ENCODE peak calls at places on chromosomes 7 and 10, in seven cellular contexts. S, Z, L, B, W, A and X are unnamed samples.

GRCh38 chr7:121244120-121244865 is 84.5 kb upstream of the WNT16 start:
- DNase-seq in S (no peak), Z (no peak), L (no peak), B (no peak), W (no peak), A (no peak), X (no peak)

GRCh38 chr7:97731736-97732370 is at the start of gene TAC1:
- DNase-seq in S (no peak), Z (no peak), L (no peak), B (peak), W (peak), A (no peak), X (no peak)

GRCh38 chr10:76397210-76397881 is 965.9 kb downstream of the LRMDA start:
- DNase-seq in S (no peak), Z (peak), L (no peak), B (no peak), W (no peak), A (no peak), X (no peak)

GRCh38 chr7:26245150-26245549 is 43.6 kb downstream of the CBX3 start:
- DNase-seq in S (no peak), Z (no peak), L (no peak), B (no peak), W (no peak), A (no peak), X (no peak)

GRCh38 chr7:48110868-48111267 is 21.8 kb downstream of the UPP1 start:
- DNase-seq in S (no peak), Z (no peak), L (no peak), B (no peak), W (no peak), A (no peak), X (no peak)

GRCh38 chr7:80883188-80884025 is 35.4 kb downstream of the SEMA3C start:
- DNase-seq in S (no peak), Z (peak), L (peak), B (no peak), W (peak), A (peak), X (peak)

GRCh38 chr7:107742678-107743566 is 1.0 kb upstream of the CBLL1 start:
- DNase-seq in S (no peak), Z (no peak), L (no peak), B (peak), W (no peak), A (no peak), X (no peak)

GRCh38 chr7:139861794-139862193 is 32.7 kb downstream of the TBXAS1 start:
- DNase-seq in S (no peak), Z (no peak), L (no peak), B (no peak), W (no peak), A (no peak), X (no peak)

GRCh38 chr7:50371551-50372021 is 67.1 kb downstream of the IKZF1 start:
- DNase-seq in S (no peak), Z (no peak), L (no peak), B (no peak), W (no peak), A (no peak), X (no peak)

GRCh38 chr7:112594397-112594796 is 113.6 kb downstream of the LSMEM1 start:
- DNase-seq in S (no peak), Z (no peak), L (no peak), B (no peak), W (peak), A (peak), X (no peak)

GRCh38 chr7:157876469-157877285 is 539.9 kb downstream of the DNAJB6 start:
- DNase-seq in S (no peak), Z (no peak), L (peak), B (no peak), W (no peak), A (no peak), X (no peak)

GRCh38 chr7:77933394-77933793 is 134.8 kb downstream of the PHTF2 start:
- DNase-seq in S (no peak), Z (peak), L (peak), B (no peak), W (peak), A (peak), X (no peak)

GRCh38 chr7:99369767-99370353 is 4.7 kb upstream of the ARPC1B start:
- DNase-seq in S (no peak), Z (no peak), L (no peak), B (no peak), W (peak), A (peak), X (no peak)

GRCh38 chr7:16889851-16890443 is 8.2 kb upstream of the AGR3 start:
- DNase-seq in S (no peak), Z (no peak), L (no peak), B (no peak), W (no peak), A (no peak), X (no peak)

GRCh38 chr7:23277359-23277989 is 21.7 kb upstream of the MALSU1 start:
- DNase-seq in S (no peak), Z (peak), L (peak), B (peak), W (peak), A (peak), X (no peak)

GRCh38 chr7:117069379-117069778 is 116.1 kb downstream of the ST7 start:
- DNase-seq in S (no peak), Z (no peak), L (no peak), B (no peak), W (no peak), A (no peak), X (no peak)

GRCh38 chr7:155457544-155458316 is at the start of gene EN2:
- DNase-seq in S (no peak), Z (no peak), L (no peak), B (peak), W (peak), A (no peak), X (no peak)

GRCh38 chr7:3367271-3367670 is 66.2 kb downstream of the SDK1 start:
- DNase-seq in S (no peak), Z (no peak), L (no peak), B (no peak), W (no peak), A (no peak), X (no peak)

GRCh38 chr10:6141296-6142151 is 52.7 kb downstream of the RBM17 start:
- DNase-seq in S (no peak), Z (peak), L (no peak), B (no peak), W (peak), A (peak), X (no peak)

GRCh38 chr10:129642427-129642826 is 175.4 kb downstream of the MGMT start:
- DNase-seq in S (no peak), Z (no peak), L (peak), B (no peak), W (peak), A (no peak), X (no peak)

GRCh38 chr10:129641351-129641750 is 174.3 kb downstream of the MGMT start:
- DNase-seq in S (no peak), Z (no peak), L (no peak), B (no peak), W (no peak), A (no peak), X (no peak)

GRCh38 chr10:129641982-129642381 is 174.9 kb downstream of the MGMT start:
- DNase-seq in S (no peak), Z (no peak), L (no peak), B (no peak), W (no peak), A (no peak), X (no peak)

GRCh38 chr10:129645487-129645886 is 178.4 kb downstream of the MGMT start:
- DNase-seq in S (no peak), Z (no peak), L (no peak), B (no peak), W (no peak), A (no peak), X (no peak)

GRCh38 chr10:129643266-129643665 is 176.2 kb downstream of the MGMT start:
- DNase-seq in S (no peak), Z (no peak), L (no peak), B (no peak), W (no peak), A (no peak), X (no peak)
- H3K27ac ChIP-seq in S (no peak), Z (no peak), L (no peak), B (no peak), W (no peak), A (no peak), X (no peak)

DNA sequence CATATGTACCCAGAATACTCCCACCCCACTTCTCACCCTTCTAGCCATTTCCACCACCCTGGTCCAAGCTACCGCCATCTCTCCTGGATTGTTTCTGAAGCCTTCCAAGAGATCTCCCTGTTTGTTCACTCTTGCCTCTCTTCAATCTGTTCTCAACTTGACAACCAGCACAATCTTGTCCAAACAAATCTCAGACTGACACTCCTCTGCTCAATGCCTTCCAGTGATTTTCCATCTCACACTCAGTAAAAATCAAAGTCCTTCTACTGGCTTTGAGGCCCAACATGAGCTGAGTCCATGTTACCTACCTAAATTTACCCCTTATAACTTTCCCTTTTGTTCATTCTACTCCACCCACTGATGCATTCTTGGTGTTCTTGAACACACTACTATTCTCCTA is 33.2 kb upstream of the TMEM140 start:
- DNase-seq in S (no peak), Z (no peak), L (no peak), B (no peak), W (no peak), A (no peak), X (no peak)
- H3K27ac ChIP-seq in S (no peak), Z (no peak), L (no peak), B (no peak), W (no peak), A (no peak), X (no peak)

DNA sequence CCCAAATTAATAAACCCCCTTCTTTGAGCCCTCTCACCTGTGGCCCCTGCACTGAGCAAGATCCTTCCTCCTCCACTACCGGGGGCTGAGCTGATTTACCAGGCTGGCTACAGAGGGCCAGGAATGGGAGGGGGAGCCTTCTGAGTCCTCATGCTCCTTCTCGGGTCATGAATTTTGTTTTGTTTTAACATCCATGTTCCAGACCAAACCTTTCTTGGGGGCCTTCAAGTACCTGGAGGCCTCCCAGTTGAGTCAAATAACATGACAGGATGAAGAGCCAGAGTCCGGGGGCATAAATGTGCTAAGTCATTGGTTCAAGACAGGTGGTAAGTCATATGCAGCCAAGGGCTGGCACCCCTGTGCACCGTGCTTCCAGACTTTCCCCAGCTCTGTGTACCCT is 39.6 kb downstream of the AFAP1L2 start:
- DNase-seq in S (no peak), Z (no peak), L (no peak), B (no peak), W (no peak), A (no peak), X (no peak)
- H3K27ac ChIP-seq in S (no peak), Z (no peak), L (peak), B (no peak), W (no peak), A (no peak), X (no peak)

DNA sequence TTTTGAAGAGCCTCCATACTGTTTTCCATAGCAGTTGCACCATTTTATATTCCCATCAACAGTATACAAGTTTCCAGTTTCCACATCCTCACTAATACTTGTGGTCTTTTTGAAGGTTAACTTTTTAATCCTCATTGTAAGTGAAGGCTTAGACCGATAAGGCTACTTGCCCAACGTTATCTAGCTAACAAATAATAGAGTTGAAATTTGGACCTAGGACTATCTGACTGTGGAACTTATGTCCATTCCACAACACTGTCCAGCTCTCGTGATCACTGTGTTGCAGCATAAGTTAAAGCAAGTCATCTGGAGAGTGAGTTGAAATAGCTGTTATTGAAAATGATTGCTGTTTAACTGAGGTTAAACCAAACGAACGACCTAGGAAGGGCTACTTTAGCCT is 84.0 kb downstream of the ZNF92 start:
- DNase-seq in S (no peak), Z (no peak), L (no peak), B (no peak), W (no peak), A (no peak), X (no peak)
- H3K27ac ChIP-seq in S (no peak), Z (no peak), L (no peak), B (no peak), W (no peak), A (no peak), X (no peak)

GRCh38 chr10:2887391-2888070 is 179.8 kb upstream of the PFKP start:
- DNase-seq in S (no peak), Z (no peak), L (no peak), B (no peak), W (no peak), A (no peak), X (no peak)

GRCh38 chr10:2891073-2891769 is 176.1 kb upstream of the PFKP start:
- DNase-seq in S (no peak), Z (no peak), L (no peak), B (no peak), W (no peak), A (no peak), X (no peak)

GRCh38 chr10:2891770-2892124 is 175.6 kb upstream of the PFKP start:
- DNase-seq in S (no peak), Z (no peak), L (no peak), B (no peak), W (no peak), A (no peak), X (no peak)

GRCh38 chr10:2888403-2889004 is 178.8 kb upstream of the PFKP start:
- DNase-seq in S (no peak), Z (no peak), L (no peak), B (no peak), W (no peak), A (no peak), X (no peak)

DNA sequence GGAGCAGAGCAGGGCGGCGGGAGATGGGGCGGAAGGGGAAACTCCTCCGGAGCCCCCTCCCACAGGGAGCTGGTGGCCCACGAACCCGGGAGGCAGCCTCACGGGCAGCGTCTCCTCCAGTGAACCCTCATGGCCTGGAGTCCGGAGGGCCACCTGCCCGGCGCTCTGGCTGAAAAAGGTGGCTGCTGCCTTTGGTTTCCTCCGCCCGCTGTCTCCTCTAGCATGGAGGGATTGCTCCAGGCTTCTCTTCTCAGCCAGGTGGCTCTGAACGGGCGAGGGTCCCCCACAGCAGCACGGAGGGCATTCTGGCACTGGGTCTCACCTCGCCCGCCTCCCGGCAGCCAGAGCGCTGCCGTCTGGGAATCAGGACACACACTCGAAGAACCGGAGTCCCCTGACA is 177.3 kb upstream of the PFKP start:
- DNase-seq in S (no peak), Z (no peak), L (no peak), B (no peak), W (no peak), A (no peak), X (no peak)
- H3K27ac ChIP-seq in S (no peak), Z (no peak), L (no peak), B (no peak), W (no peak), A (no peak), X (no peak)

GRCh38 chr10:132507467-132507955 is 30.1 kb upstream of the INPP5A start:
- DNase-seq in S (no peak), Z (no peak), L (no peak), B (no peak), W (no peak), A (no peak), X (no peak)
- H3K27ac ChIP-seq in S (no peak), Z (no peak), L (no peak), B (no peak), W (no peak), A (no peak), X (no peak)